ENCODE peak calls at places on chromosomes 13 and 19, in five cellular contexts. B, P, Z, E and C are unnamed samples. For H3K9me3, the result is how much of the 10 kb centered on the place peaks cover.

GRCh38 chr19:43469160-43469480 is 3.7 kb upstream of the LYPD3 start:
- DNase-seq in P (no peak), E (no peak), Z (no peak), B (peak), C (no peak)

GRCh38 chr13:34161829-34162544 is 344.0 kb downstream of the RFC3 start:
- DNase-seq in Z (no peak), E (peak), B (no peak), P (peak), C (peak)

GRCh38 chr13:109744512-109745051 is 41.8 kb downstream of the IRS2 start:
- DNase-seq in B (no peak), E (peak), P (peak), Z (peak), C (peak)

GRCh38 chr13:113616281-113616906 is 31.8 kb downstream of the TFDP1 start:
- DNase-seq in E (no peak), Z (no peak), B (no peak), P (peak), C (no peak)

GRCh38 chr19:30670011-30670329 is 297.8 kb downstream of the ZNF536 start:
- DNase-seq in E (no peak), P (no peak), B (no peak), Z (no peak), C (no peak)

GRCh38 chr13:92842145-92842544 is 384.5 kb upstream of the GPC6 start:
- DNase-seq in P (peak), B (no peak), E (peak), Z (no peak), C (peak)

GRCh38 chr19:18905520-18906236 is 9.7 kb upstream of the CERS1 start:
- DNase-seq in B (no peak), Z (no peak), E (no peak), P (no peak), C (no peak)

GRCh38 chr19:17220207-17220758 is 5.1 kb downstream of the USE1 start:
- DNase-seq in B (no peak), Z (no peak), P (peak), E (peak), C (no peak)

DNA sequence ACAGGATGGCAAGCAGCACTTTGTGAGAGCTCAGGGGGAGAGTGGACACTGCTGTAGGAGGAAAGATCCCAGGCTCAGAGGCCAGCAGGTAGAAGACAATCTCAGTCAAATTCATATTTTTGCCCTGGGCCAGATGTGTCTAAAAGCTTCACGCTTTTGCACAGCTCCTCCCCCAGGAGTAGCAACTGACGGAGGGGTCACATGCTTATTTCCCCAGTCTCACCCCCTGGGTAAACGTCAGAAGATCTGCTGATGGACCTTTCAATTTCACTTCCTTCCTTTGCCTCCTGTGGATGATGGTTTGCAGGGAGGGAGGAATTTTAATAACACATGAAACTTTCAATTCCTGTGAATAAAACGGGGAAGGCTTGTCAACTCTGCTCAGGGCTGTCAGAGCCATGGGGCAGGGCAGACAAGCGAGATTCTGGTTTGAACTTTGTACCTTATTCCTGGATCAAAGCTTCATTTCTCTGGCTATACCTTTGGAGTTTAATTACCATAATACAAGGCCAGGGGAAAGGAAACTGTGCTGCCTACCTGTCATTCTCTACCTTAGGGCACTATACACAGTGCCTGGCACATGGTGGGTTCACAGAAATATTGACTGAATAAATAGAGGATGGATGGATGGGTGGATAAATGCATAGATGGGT is 41.0 kb downstream of the POU4F1 start:
- DNase-seq in B (no peak), E (no peak), P (no peak), Z (no peak), C (no peak)
- H3K9me3 ChIP-seq in B (under half), E (under half), P (under half), Z (under half), C (under half)

DNA sequence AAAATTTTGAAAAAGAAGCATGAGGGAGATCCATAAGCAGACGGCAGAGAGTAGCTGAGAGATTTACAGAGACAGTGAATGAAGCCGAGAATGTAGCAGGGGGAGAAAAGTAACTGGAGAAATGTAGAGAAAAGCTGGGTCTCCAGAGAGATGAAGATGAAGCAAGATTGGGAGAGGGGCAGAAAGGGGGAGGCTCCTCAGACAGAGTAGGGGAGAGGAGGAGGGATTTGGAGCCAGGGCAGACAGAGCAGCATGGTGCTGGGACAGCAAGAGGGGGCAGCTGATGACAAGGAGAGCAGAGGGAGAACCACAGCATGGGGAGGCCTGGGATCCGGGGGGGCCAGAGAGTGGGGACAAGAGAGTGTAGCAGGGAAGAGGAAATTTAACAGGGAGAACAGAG is 933 bp downstream of the ZNF610 start:
- DNase-seq in E (peak), B (no peak), Z (peak), P (peak), C (no peak)
- H3K9me3 ChIP-seq in E (under half), B (under half), Z (under half), P (under half), C (under half)

GRCh38 chr13:19062019-19062646 is 119.5 kb downstream of the TUBA3C start:
- DNase-seq in B (no peak), Z (no peak), P (no peak), E (no peak), C (no peak)
- H3K9me3 ChIP-seq in B (under half), Z (under half), P (under half), E (under half), C (half or more)

DNA sequence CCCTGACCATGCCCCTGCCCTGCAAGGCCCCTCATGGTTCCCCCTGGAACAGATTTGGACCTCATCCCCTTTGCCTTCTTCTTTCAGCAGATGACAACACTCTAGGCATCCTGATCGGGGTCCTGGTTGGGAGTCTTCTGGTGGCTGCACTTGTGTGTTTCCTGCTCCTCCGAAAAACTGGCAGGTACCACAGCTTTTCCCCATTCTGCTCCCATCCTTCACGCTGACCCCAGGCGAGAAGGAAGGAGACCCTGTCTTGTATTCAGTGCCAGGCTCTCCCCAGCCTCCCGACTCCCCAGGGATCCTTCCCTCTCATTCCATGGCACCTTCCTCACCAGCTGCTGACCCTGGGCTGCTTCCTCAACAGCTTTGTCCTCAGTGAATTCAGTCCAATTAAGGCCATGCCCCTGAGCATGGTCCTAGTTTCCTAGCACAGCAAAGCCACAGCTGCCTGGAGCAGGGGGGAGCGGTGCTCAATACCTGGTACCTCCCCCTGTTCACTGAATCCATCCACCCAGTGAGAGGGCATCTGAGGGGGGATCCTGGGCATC is 8.4 kb downstream of the CEACAM21 start:
- DNase-seq in B (no peak), Z (no peak), E (no peak), P (no peak), C (no peak)
- H3K9me3 ChIP-seq in B (under half), Z (under half), E (under half), P (under half), C (under half)